ENCODE peak calls at places on chromosomes 6 and 20, in seven cellular contexts. E is aorta; Y is trophoblast cell; X is pancreas; D is CD8-positive, alpha-beta T cell; K is heart right ventricle; F is lower lobe of right lung. O is an unnamed sample. For H3K36me3, the result is how much of the 10 kb centered on the place peaks cover.

GRCh38 chr6:42520786-42521607 is 42.8 kb upstream of the UBR2 start:
- DNase-seq in X (no peak), D (no peak), E (no peak), K (no peak), F (no peak), Y (peak), O (no peak)

GRCh38 chr6:124970243-124970642 is 8.0 kb downstream of the RNF217 start:
- DNase-seq in E (no peak), Y (no peak), K (no peak), X (no peak), D (no peak), F (no peak), O (no peak)

GRCh38 chr20:59873409-59873808 is 60.0 kb downstream of the SYCP2 start:
- DNase-seq in K (no peak), E (no peak), X (no peak), F (no peak), D (no peak), Y (no peak), O (no peak)

GRCh38 chr20:53621482-53622246 is 28.0 kb upstream of the ZNF217 start:
- DNase-seq in E (peak), X (peak), Y (peak), D (no peak), K (peak), F (no peak), O (peak)

GRCh38 chr6:136524936-136525413 is 25.2 kb downstream of the MAP7 start:
- DNase-seq in E (no peak), F (no peak), D (no peak), Y (no peak), K (no peak), X (no peak), O (no peak)

GRCh38 chr6:30880563-30881252 is 3.6 kb upstream of the DDR1 start:
- DNase-seq in F (no peak), E (no peak), Y (no peak), D (no peak), X (no peak), K (no peak), O (no peak)

GRCh38 chr20:50153153-50153499 is 397 bp downstream of the PEDS1 start:
- DNase-seq in E (no peak), K (no peak), Y (peak), X (no peak), F (no peak), D (peak), O (no peak)

GRCh38 chr20:561437-562231 is 18.0 kb upstream of the CSNK2A1 start:
- DNase-seq in K (peak), D (no peak), X (peak), F (no peak), Y (peak), E (peak), O (no peak)

GRCh38 chr20:36786246-36786645 is 12.7 kb upstream of the DSN1 start:
- DNase-seq in K (no peak), E (no peak), X (no peak), F (no peak), Y (no peak), D (no peak), O (no peak)

GRCh38 chr20:4820833-4821518 is 99.3 kb downstream of the PRND start:
- DNase-seq in F (no peak), X (no peak), D (no peak), Y (no peak), K (no peak), E (peak), O (no peak)

GRCh38 chr6:74891358-74891811 is 314.5 kb downstream of the COL12A1 start:
- DNase-seq in D (no peak), K (no peak), Y (no peak), X (no peak), E (peak), F (no peak), O (no peak)

GRCh38 chr6:170295519-170296422 is 4.9 kb upstream of the DLL1 start:
- DNase-seq in E (no peak), F (peak), K (peak), X (peak), Y (peak), D (no peak), O (no peak)

GRCh38 chr20:62704341-62704948 is 4.2 kb upstream of the NTSR1 start:
- DNase-seq in F (peak), D (no peak), X (peak), K (peak), Y (no peak), E (peak), O (peak)

GRCh38 chr6:6856538-6857523 is 250.9 kb upstream of the RREB1 start:
- DNase-seq in D (no peak), Y (peak), F (peak), E (peak), K (peak), X (peak), O (peak)

GRCh38 chr6:23559587-23560343 is 566.2 kb upstream of the NRSN1 start:
- DNase-seq in Y (no peak), X (no peak), E (no peak), D (no peak), K (peak), F (no peak), O (no peak)

GRCh38 chr6:77456531-77457248 is 6.6 kb downstream of the HTR1B start:
- DNase-seq in D (no peak), X (no peak), F (no peak), K (no peak), Y (peak), E (peak), O (no peak)

GRCh38 chr6:101758338-101758737 is 364.8 kb downstream of the GRIK2 start:
- DNase-seq in Y (no peak), F (no peak), X (no peak), K (no peak), E (no peak), D (no peak), O (no peak)

GRCh38 chr6:84119277-84119676 is 85.7 kb downstream of the MRAP2 start:
- DNase-seq in Y (no peak), X (no peak), D (no peak), F (no peak), K (no peak), E (no peak), O (no peak)

GRCh38 chr6:10014561-10014960 is 400.3 kb downstream of the TFAP2A start:
- DNase-seq in Y (no peak), F (no peak), E (no peak), K (no peak), X (no peak), D (no peak), O (no peak)

GRCh38 chr6:21634582-21634981 is 41.0 kb downstream of the SOX4 start:
- DNase-seq in Y (peak), D (no peak), E (no peak), X (no peak), F (no peak), K (no peak), O (no peak)

GRCh38 chr6:165231581-165232276 is 77.7 kb downstream of the C6orf118 start:
- DNase-seq in F (no peak), K (no peak), X (no peak), D (no peak), Y (peak), E (no peak), O (no peak)

GRCh38 chr6:26457407-26457795 is 354 bp upstream of the BTN2A1 start:
- DNase-seq in Y (no peak), E (peak), K (no peak), X (peak), D (no peak), F (no peak), O (no peak)

GRCh38 chr20:50595988-50596693 is 86.0 kb downstream of the PTPN1 start:
- DNase-seq in F (no peak), E (no peak), Y (peak), K (no peak), D (no peak), X (no peak), O (no peak)

GRCh38 chr20:1302578-1303541 is 26.1 kb downstream of the SDCBP2 start:
- DNase-seq in D (no peak), E (no peak), F (no peak), K (no peak), X (no peak), Y (peak), O (peak)

GRCh38 chr6:135183532-135184440 is 2.7 kb downstream of the MYB start:
- DNase-seq in Y (peak), X (peak), K (no peak), F (peak), E (no peak), D (peak), O (peak)

GRCh38 chr6:29424575-29424974 is 9.8 kb downstream of the OR12D1 start:
- DNase-seq in F (no peak), K (no peak), X (no peak), E (no peak), Y (no peak), D (no peak), O (no peak)

GRCh38 chr6:127880452-127880851 is 20.4 kb downstream of the THEMIS start:
- DNase-seq in Y (no peak), X (no peak), F (no peak), D (no peak), K (no peak), E (no peak), O (no peak)

GRCh38 chr20:48668451-48668946 is 159.3 kb downstream of the PREX1 start:
- DNase-seq in K (no peak), X (no peak), D (no peak), Y (peak), E (no peak), F (no peak), O (no peak)

GRCh38 chr6:131212024-131212423 is 76.8 kb downstream of the AKAP7 start:
- DNase-seq in E (no peak), Y (no peak), D (no peak), F (no peak), X (no peak), K (no peak), O (no peak)

GRCh38 chr20:51014797-51015722 is 7.8 kb downstream of the KCNG1 start:
- DNase-seq in K (no peak), Y (peak), X (peak), F (no peak), D (no peak), E (no peak), O (no peak)

GRCh38 chr20:54555150-54555549 is 79.8 kb downstream of the DOK5 start:
- DNase-seq in X (no peak), F (no peak), Y (no peak), E (no peak), D (no peak), K (no peak), O (no peak)

GRCh38 chr6:38804368-38804767 is 89.3 kb downstream of the DNAH8 start:
- DNase-seq in D (no peak), Y (no peak), E (no peak), F (no peak), K (no peak), X (no peak), O (no peak)

GRCh38 chr20:13348301-13349239 is 127.5 kb downstream of the ISM1 start:
- DNase-seq in X (no peak), D (no peak), F (no peak), E (no peak), K (no peak), Y (peak), O (no peak)

GRCh38 chr6:113732384-113732966 is 124.7 kb upstream of the MARCKS start:
- DNase-seq in D (no peak), K (peak), E (no peak), Y (no peak), X (peak), F (no peak), O (no peak)

GRCh38 chr6:3288711-3289663 is 30.2 kb downstream of the PSMG4 start:
- DNase-seq in E (no peak), K (no peak), F (no peak), Y (no peak), D (no peak), X (no peak), O (no peak)

GRCh38 chr6:3286641-3287171 is 28.0 kb downstream of the PSMG4 start:
- DNase-seq in D (no peak), Y (no peak), F (no peak), X (no peak), K (no peak), E (no peak), O (no peak)

GRCh38 chr6:3287976-3288707 is 29.4 kb downstream of the PSMG4 start:
- DNase-seq in E (no peak), X (no peak), K (no peak), F (no peak), D (no peak), Y (no peak), O (no peak)

GRCh38 chr6:3285732-3286131 is 27.0 kb downstream of the PSMG4 start:
- DNase-seq in E (no peak), F (no peak), X (no peak), Y (no peak), K (no peak), D (no peak), O (peak)

GRCh38 chr6:3287308-3287707 is 28.6 kb downstream of the PSMG4 start:
- DNase-seq in X (no peak), K (no peak), D (no peak), F (no peak), E (no peak), Y (no peak), O (no peak)
- H3K36me3 ChIP-seq in X (under half), K (under half), D (under half), F (under half), E (under half), Y (half or more), O (under half)

GRCh38 chr20:43477193-43477592 is 19.5 kb downstream of the SRSF6 start:
- DNase-seq in E (no peak), D (no peak), Y (peak), K (no peak), X (no peak), F (no peak), O (no peak)

GRCh38 chr20:43477634-43478033 is 19.9 kb downstream of the SRSF6 start:
- DNase-seq in Y (no peak), K (no peak), D (no peak), F (no peak), X (no peak), E (no peak), O (no peak)

GRCh38 chr20:43467589-43467988 is 9.9 kb downstream of the SRSF6 start:
- DNase-seq in E (no peak), Y (no peak), D (no peak), F (no peak), X (no peak), K (no peak), O (no peak)

DNA sequence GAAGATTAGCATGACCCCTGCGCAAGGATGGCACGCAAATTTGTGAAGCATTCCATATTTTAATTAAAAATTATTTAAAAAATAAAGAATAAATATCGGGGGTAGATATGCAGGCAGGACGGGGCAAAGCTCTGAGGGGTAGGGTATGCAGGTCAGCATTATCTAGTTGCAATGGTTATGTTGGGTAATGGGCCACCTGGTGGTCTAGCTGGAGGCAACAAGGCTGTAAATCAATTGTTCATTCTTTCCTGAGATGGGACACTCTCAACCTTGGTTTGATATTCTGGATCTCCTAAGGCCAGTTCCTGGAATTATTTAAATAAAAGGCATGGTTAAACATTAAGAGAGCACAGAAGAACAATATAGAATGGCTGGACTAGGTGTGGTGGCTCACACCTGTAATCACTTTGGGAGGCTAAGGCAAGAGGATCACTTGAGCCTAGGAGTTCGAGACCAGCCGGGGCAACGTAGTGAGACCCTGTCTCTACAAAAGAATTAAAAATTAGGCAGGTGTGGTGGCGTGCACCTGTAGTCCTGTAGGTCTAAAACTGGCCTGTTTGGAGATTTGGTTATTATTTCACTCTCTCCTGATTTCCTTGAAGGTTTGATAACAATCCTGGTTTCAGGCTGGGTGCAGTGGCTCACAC is 15.5 kb downstream of the SRSF6 start:
- DNase-seq in Y (no peak), F (no peak), X (no peak), E (no peak), D (no peak), K (no peak), O (no peak)
- H3K36me3 ChIP-seq in Y (under half), F (under half), X (under half), E (under half), D (under half), K (under half), O (under half)

GRCh38 chr6:41008011-41008410 is 31.0 kb downstream of the UNC5CL start:
- DNase-seq in X (no peak), D (no peak), E (no peak), F (no peak), Y (no peak), K (no peak), O (no peak)
- H3K36me3 ChIP-seq in X (under half), D (under half), E (under half), F (under half), Y (under half), K (under half), O (under half)

GRCh38 chr6:47534063-47534462 is 56.5 kb downstream of the CD2AP start:
- DNase-seq in X (no peak), D (no peak), Y (no peak), K (no peak), E (no peak), F (no peak), O (no peak)

GRCh38 chr6:47532981-47533585 is 55.5 kb downstream of the CD2AP start:
- DNase-seq in Y (no peak), X (no peak), K (no peak), F (no peak), D (no peak), E (no peak), O (no peak)

GRCh38 chr6:47529734-47530133 is 52.1 kb downstream of the CD2AP start:
- DNase-seq in X (no peak), E (no peak), F (no peak), Y (peak), D (no peak), K (no peak), O (no peak)

GRCh38 chr6:47536816-47537401 is 59.3 kb downstream of the CD2AP start:
- DNase-seq in X (no peak), Y (no peak), K (no peak), E (no peak), F (no peak), D (no peak), O (no peak)

GRCh38 chr6:47535316-47536046 is 57.9 kb downstream of the CD2AP start:
- DNase-seq in E (no peak), K (no peak), F (no peak), D (no peak), Y (no peak), X (no peak), O (no peak)
- H3K36me3 ChIP-seq in E (under half), K (under half), F (under half), D (under half), Y (under half), X (under half), O (under half)